ENCODE peak calls at places on chromosomes 11 and 22, in four cellular contexts. M, I, B and W are unnamed samples.

GRCh38 chr11:67572747-67573419 is 10.7 kb upstream of the GSTP1 start:
- DNase-seq in M (peak), B (peak), I (peak), W (peak)

GRCh38 chr22:44172370-44173108 is 8.2 kb upstream of the PARVG start:
- DNase-seq in B (no peak), I (no peak), M (no peak), W (no peak)

GRCh38 chr22:49960967-49961600 is 512 bp downstream of the PIM3 start:
- DNase-seq in B (no peak), I (peak), M (peak), W (no peak)

GRCh38 chr11:765025-765801 is 12.1 kb downstream of the GATD1 start:
- DNase-seq in M (peak), B (peak), I (peak), W (peak)

GRCh38 chr11:15232496-15232895 is 117.8 kb downstream of the INSC start:
- DNase-seq in M (no peak), I (no peak), B (no peak), W (no peak)

GRCh38 chr11:1653541-1654387 is 24.2 kb downstream of the KRTAP5-5 start:
- DNase-seq in M (no peak), I (no peak), B (no peak), W (no peak)

GRCh38 chr11:59247535-59248227 is 35.0 kb upstream of the MPEG1 start:
- DNase-seq in B (no peak), M (no peak), I (no peak), W (peak)

GRCh38 chr22:25447689-25448434 is 116.6 kb upstream of the GRK3 start:
- DNase-seq in M (peak), I (peak), B (peak), W (peak)

GRCh38 chr22:47022475-47022874 is 260.0 kb downstream of the TBC1D22A start:
- DNase-seq in B (no peak), M (no peak), I (no peak), W (no peak)

GRCh38 chr11:107956543-107956942 is 28.3 kb downstream of the RAB39A start:
- DNase-seq in M (no peak), I (no peak), B (no peak), W (no peak)

GRCh38 chr22:46076651-46077339 is 73.5 kb upstream of the PPARA start:
- DNase-seq in B (no peak), I (peak), M (no peak), W (no peak)

GRCh38 chr11:14520086-14520901 is at the start of gene PSMA1:
- DNase-seq in B (peak), M (peak), I (peak), W (peak)

GRCh38 chr22:47357086-47357485 is 594.6 kb downstream of the TBC1D22A start:
- DNase-seq in I (no peak), M (no peak), B (no peak), W (no peak)

GRCh38 chr11:26014456-26015115 is 317.3 kb upstream of the ANO3 start:
- DNase-seq in B (no peak), I (no peak), M (no peak), W (no peak)

GRCh38 chr22:41674941-41675340 is 13.7 kb downstream of the SNU13 start:
- DNase-seq in B (no peak), M (no peak), I (no peak), W (no peak)
- TF ChIP-seq ESRRA in B (no peak), M (no peak), I (no peak), W (no peak)

GRCh38 chr22:35480143-35480542 is 60.5 kb upstream of the RASD2 start:
- DNase-seq in I (no peak), B (no peak), M (no peak), W (no peak)

GRCh38 chr22:35482974-35483373 is 57.7 kb upstream of the RASD2 start:
- DNase-seq in M (no peak), B (no peak), I (no peak), W (no peak)

GRCh38 chr22:35480627-35481565 is 59.7 kb upstream of the RASD2 start:
- DNase-seq in I (no peak), M (no peak), B (no peak), W (no peak)

GRCh38 chr22:35483730-35484129 is 56.9 kb upstream of the RASD2 start:
- DNase-seq in B (no peak), I (no peak), M (no peak), W (no peak)

DNA sequence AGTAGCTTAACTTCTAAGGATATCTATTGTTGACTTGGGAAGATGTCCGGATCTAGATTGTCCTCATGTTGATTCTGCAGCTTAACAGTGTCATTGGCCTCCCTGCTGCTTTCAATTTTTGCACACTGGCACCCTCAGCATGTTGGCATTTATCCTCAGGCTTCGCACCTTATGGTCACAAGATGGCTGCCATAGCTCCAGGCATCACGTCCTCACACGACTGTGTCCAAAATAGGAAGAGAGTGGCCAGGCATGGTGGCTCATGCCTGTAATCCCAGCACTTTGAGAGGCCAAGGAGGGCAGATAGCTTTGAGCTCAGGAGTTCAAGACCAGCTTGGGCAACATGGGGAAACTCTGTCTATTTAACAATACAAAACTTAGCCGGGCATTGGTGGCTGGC is 58.3 kb upstream of the RASD2 start:
- DNase-seq in I (no peak), B (no peak), M (no peak), W (no peak)
- TF ChIP-seq HMGXB4 in I (no peak), B (no peak), M (no peak), W (no peak)

GRCh38 chr11:44817207-44817944 is 90.6 kb downstream of the TSPAN18 start:
- DNase-seq in I (no peak), M (no peak), B (no peak), W (no peak)
- TF ChIP-seq ESRRA in I (no peak), M (no peak), B (no peak), W (no peak)

GRCh38 chr11:73734996-73735395 is 25.9 kb downstream of the RAB6A start:
- DNase-seq in B (no peak), I (no peak), M (no peak), W (no peak)

GRCh38 chr11:73728000-73728399 is 32.9 kb downstream of the RAB6A start:
- DNase-seq in B (no peak), I (no peak), M (no peak), W (no peak)

GRCh38 chr11:73726825-73727224 is 34.0 kb downstream of the RAB6A start:
- DNase-seq in M (no peak), B (no peak), I (no peak), W (no peak)

DNA sequence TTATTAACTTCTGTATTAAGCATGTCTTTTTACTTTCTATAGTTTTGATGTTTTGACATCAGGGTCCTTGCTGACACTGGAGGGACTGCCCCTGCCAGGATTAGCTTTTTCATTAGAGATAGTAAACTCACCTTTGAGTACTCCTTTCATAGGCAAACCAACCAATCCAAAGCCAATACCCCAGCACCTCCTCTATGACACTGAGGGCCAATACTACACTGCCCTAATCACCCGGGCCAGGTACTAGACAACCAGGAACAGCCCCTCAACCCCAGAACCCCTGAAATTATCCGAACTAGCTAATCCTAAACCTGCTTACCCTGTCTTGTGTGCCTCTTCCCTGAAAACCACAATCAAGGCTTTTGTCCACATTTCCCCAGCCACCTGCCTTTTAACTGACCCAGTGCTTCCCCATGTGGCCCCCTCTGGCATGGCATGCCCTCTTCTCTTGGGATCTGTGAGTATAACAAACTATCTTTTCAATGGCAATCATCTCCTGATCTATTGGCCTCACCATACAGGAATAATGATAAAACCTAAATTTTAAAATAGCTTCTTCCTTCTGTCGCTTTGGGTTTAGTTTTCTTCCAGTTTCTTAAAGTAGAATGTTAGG is 31.2 kb downstream of the RAB6A start:
- DNase-seq in I (peak), B (peak), M (peak), W (peak)
- TF ChIP-seq HMGXB4 in I (no peak), B (no peak), M (no peak), W (no peak)

GRCh38 chr11:118199135-118199534 is 22.7 kb upstream of the SCN2B start:
- DNase-seq in I (no peak), M (no peak), B (no peak), W (no peak)

GRCh38 chr11:118194835-118195627 is 18.6 kb upstream of the SCN2B start:
- DNase-seq in I (no peak), B (peak), M (no peak), W (peak)

GRCh38 chr11:118200497-118200896 is 24.1 kb upstream of the SCN2B start:
- DNase-seq in B (no peak), I (no peak), M (no peak), W (no peak)

GRCh38 chr11:118200901-118201680 is 23.7 kb downstream of the JAML start:
- DNase-seq in B (no peak), I (no peak), M (no peak), W (no peak)

GRCh38 chr11:118198370-118198769 is 21.9 kb upstream of the SCN2B start:
- DNase-seq in M (peak), I (peak), B (peak), W (peak)
- TF ChIP-seq ESRRA in M (no peak), I (no peak), B (no peak), W (no peak)

GRCh38 chr11:65386307-65387081 is at the start of gene FRMD8:
- DNase-seq in M (peak), I (peak), B (peak), W (peak)
- TF ChIP-seq HMGXB4 in M (peak), I (peak), B (no peak), W (no peak)

DNA sequence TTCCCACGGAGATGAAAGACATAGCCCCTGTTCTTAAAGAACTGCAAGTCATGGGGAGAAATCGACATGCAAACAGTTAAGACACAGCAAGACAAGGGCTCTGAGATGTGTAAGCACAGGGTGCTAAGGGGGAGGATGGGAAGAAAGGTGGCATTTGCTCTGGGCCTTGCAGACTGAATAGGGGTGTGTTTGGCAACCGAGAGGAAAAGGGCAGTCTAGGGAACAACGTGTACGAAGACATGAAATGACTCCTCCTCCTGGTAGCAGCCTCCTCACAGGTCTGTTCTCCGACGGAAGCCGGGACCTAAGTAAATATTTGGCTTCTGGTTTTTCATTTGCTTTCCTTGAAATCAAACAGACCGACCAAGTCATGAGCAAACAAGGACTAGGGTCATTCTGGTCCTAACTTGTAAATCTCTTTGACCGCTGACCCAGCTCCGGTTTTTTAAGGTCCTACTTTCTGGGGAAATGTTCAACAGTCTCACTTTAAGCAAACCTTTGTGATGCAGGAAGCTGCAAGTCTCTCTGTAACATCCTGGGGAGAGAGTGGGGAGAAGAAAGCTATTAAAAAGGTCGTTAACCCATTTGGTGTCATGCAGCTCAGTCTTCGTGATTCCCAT is 19.7 kb downstream of the NNMT start:
- DNase-seq in M (no peak), I (no peak), B (peak), W (peak)
- TF ChIP-seq ESRRA in M (no peak), I (no peak), B (no peak), W (no peak)